ENCODE peak calls at places on chromosomes 12 and 14, in nine cellular contexts. I is cardiac muscle cell; Z is A549; C is lower lobe of right lung; V is hepatocyte; K is GM06990; Y is BJ; O is CD8-positive, alpha-beta T cell; W is choroid plexus epithelial cell. D is an unnamed sample.

GRCh38 chr14:71541973-71542730 is 390.1 kb upstream of the RGS6 start:
- DNase-seq in I (no peak), Z (no peak), C (no peak), V (no peak), K (no peak), Y (no peak), O (no peak), W (no peak), D (no peak)

GRCh38 chr14:101064121-101064661 is 160.7 kb upstream of the RTL1 start:
- DNase-seq in I (no peak), Z (no peak), C (peak), V (no peak), K (no peak), Y (no peak), O (no peak), W (no peak), D (no peak)

GRCh38 chr12:53827306-53827705 is 75.5 kb upstream of the CISTR start:
- DNase-seq in I (no peak), Z (no peak), C (no peak), V (no peak), K (no peak), Y (no peak), O (no peak), W (no peak), D (no peak)

GRCh38 chr12:104653730-104654328 is 197.1 kb downstream of the CHST11 start:
- DNase-seq in I (no peak), Z (no peak), C (no peak), V (no peak), K (no peak), Y (no peak), O (no peak), W (no peak), D (no peak)

GRCh38 chr14:39266589-39266870 is 32.8 kb downstream of the MIA2 start:
- DNase-seq in I (no peak), Z (no peak), C (peak), V (peak), K (no peak), Y (no peak), O (no peak), W (no peak), D (peak)

GRCh38 chr12:79187032-79187431 is 322.5 kb downstream of the SYT1 start:
- DNase-seq in I (no peak), Z (no peak), C (no peak), V (no peak), K (no peak), Y (no peak), O (no peak), W (no peak), D (peak)

GRCh38 chr14:75334191-75335051 is 55.8 kb downstream of the FOS start:
- DNase-seq in I (no peak), Z (no peak), C (peak), V (no peak), K (peak), Y (no peak), O (peak), W (peak), D (peak)

GRCh38 chr12:45122776-45123380 is 72.0 kb upstream of the DBX2 start:
- DNase-seq in I (peak), Z (no peak), C (no peak), V (peak), K (no peak), Y (no peak), O (no peak), W (peak), D (no peak)

GRCh38 chr12:124449623-124450375 is 117.6 kb downstream of the NCOR2 start:
- DNase-seq in I (no peak), Z (no peak), C (no peak), V (no peak), K (no peak), Y (no peak), O (no peak), W (no peak), D (no peak)

GRCh38 chr12:120468271-120468845 is 1.2 kb downstream of the SRSF9 start:
- DNase-seq in I (peak), Z (peak), C (peak), V (peak), K (peak), Y (no peak), O (no peak), W (peak), D (peak)

GRCh38 chr12:85057370-85057963 is 21.3 kb downstream of the LRRIQ1 start:
- DNase-seq in I (peak), Z (peak), C (no peak), V (peak), K (no peak), Y (no peak), O (no peak), W (peak), D (peak)

GRCh38 chr14:104982548-104983230 is 2.9 kb upstream of the CLBA1 start:
- DNase-seq in I (no peak), Z (no peak), C (peak), V (peak), K (no peak), Y (no peak), O (no peak), W (no peak), D (no peak)

GRCh38 chr12:85733984-85734383 is 102.2 kb downstream of the RASSF9 start:
- DNase-seq in I (no peak), Z (no peak), C (no peak), V (no peak), K (no peak), Y (no peak), O (no peak), W (peak), D (no peak)

GRCh38 chr14:80124794-80125193 is 86.5 kb downstream of the DIO2 start:
- DNase-seq in I (no peak), Z (no peak), C (no peak), V (no peak), K (no peak), Y (no peak), O (no peak), W (no peak), D (no peak)

GRCh38 chr12:14613718-14614117 is 46.0 kb upstream of the PLBD1 start:
- DNase-seq in I (no peak), Z (no peak), C (no peak), V (no peak), K (peak), Y (no peak), O (no peak), W (no peak), D (no peak)

GRCh38 chr12:122427403-122427802 is 4.9 kb upstream of the CLIP1 start:
- DNase-seq in I (no peak), Z (no peak), C (no peak), V (no peak), K (no peak), Y (no peak), O (no peak), W (no peak), D (no peak)

GRCh38 chr12:75623631-75624118 is 112.3 kb upstream of the KRR1 start:
- DNase-seq in I (peak), Z (peak), C (no peak), V (peak), K (no peak), Y (no peak), O (no peak), W (peak), D (no peak)

GRCh38 chr12:8057839-8058238 is 8.3 kb downstream of the C3AR1 start:
- DNase-seq in I (no peak), Z (no peak), C (no peak), V (peak), K (no peak), Y (no peak), O (no peak), W (peak), D (no peak)

GRCh38 chr12:65826513-65827171 is 2.4 kb downstream of the HMGA2 start:
- DNase-seq in I (peak), Z (peak), C (no peak), V (no peak), K (no peak), Y (peak), O (no peak), W (no peak), D (no peak)

GRCh38 chr12:57109207-57110160 is 1.7 kb downstream of the STAT6 start:
- DNase-seq in I (no peak), Z (no peak), C (no peak), V (no peak), K (no peak), Y (no peak), O (no peak), W (no peak), D (no peak)

GRCh38 chr14:96189288-96189711 is 15.3 kb upstream of the BDKRB2 start:
- DNase-seq in I (peak), Z (no peak), C (peak), V (no peak), K (no peak), Y (no peak), O (no peak), W (peak), D (no peak)

GRCh38 chr12:124321040-124321481 is 26.2 kb downstream of the RFLNA start:
- DNase-seq in I (peak), Z (peak), C (peak), V (peak), K (peak), Y (no peak), O (peak), W (peak), D (peak)

GRCh38 chr14:58663494-58664111 is 25.8 kb downstream of the DACT1 start:
- DNase-seq in I (peak), Z (no peak), C (no peak), V (peak), K (no peak), Y (peak), O (no peak), W (peak), D (no peak)

GRCh38 chr14:100474176-100474575 is 113.0 kb downstream of the BEGAIN start:
- DNase-seq in I (no peak), Z (no peak), C (no peak), V (no peak), K (no peak), Y (no peak), O (no peak), W (no peak), D (no peak)

GRCh38 chr14:84584526-84584925 is 945.4 kb upstream of the FLRT2 start:
- DNase-seq in I (no peak), Z (no peak), C (no peak), V (no peak), K (no peak), Y (no peak), O (no peak), W (no peak), D (no peak)

GRCh38 chr14:32400480-32400879 is 71.4 kb downstream of the AKAP6 start:
- DNase-seq in I (no peak), Z (no peak), C (no peak), V (no peak), K (no peak), Y (peak), O (no peak), W (no peak), D (no peak)

GRCh38 chr14:20468773-20469241 is 399 bp upstream of the PNP start:
- DNase-seq in I (no peak), Z (peak), C (peak), V (peak), K (no peak), Y (no peak), O (no peak), W (no peak), D (no peak)

GRCh38 chr14:98494582-98494981 is 777.4 kb downstream of the BCL11B start:
- DNase-seq in I (no peak), Z (no peak), C (no peak), V (no peak), K (no peak), Y (no peak), O (no peak), W (no peak), D (no peak)
- TF ChIP-seq CTCF in I (no peak), Z (no peak), C (no peak), V (no peak), K (no peak), Y (no peak), O (no peak), W (no peak), D (no peak)

DNA sequence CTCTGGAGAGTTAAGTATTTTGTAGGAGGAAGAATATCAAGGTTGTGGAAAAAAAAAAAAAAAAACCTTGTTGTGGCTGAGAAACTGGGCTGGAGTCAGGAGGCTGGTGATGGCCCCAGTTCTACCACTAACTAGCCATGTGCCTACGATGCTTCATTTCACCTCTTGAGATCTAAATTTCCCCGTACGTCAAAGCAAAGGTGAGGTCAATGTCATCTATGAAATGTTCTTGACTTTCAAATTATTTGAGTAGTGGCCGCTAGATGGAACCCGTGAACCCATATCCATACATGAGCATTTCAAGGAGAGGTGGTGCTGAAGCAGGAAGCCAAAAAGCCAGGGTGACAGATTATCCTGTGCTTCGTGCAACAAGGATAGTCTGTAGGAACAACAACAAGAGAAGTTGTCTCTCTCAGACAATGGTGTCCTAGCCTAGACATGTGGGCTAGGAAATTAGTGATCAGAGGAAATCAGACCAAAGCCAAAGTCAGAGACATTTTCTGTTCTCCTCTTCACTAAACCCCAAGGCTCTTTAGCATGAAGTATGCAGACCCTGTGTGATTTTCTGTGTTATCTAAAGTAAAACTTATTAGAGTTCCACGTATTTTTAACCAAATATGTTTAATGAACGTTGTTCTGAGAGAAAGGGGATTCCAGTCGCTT is 95.5 kb upstream of the ETV6 start:
- DNase-seq in I (peak), Z (peak), C (no peak), V (peak), K (peak), Y (no peak), O (no peak), W (peak), D (no peak)
- TF ChIP-seq CTCF in I (peak), Z (peak), C (peak), V (peak), K (peak), Y (peak), O (peak), W (peak), D (peak)

DNA sequence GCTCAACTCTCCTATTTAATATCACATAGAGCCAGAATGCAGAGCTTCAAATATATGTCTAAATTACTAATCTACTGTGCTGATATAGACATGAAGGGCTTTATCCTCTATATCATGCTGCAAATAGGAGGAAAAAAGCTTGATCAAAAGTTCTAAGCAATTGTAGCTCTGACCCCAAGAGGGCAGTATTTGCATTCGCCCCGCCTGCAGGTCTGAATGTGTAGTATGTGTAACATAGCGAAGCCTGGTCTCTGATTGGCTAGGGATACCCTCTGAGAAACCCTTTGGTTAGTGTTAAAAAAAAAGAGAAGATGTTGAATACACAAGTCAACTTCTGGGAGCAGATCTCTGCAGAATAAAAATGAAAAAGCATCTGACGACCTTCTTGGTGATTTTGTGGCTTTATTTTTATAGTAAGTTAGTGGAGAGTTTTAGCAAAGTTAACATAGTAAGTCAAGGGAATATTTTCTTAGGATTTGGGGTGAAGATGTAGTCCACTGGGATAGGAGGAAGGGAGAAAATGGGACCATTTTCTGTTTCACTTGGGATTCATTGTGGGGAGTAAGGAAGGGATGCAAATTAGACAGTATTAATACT is 151.6 kb upstream of the OR4E1 start:
- DNase-seq in I (peak), Z (peak), C (no peak), V (peak), K (no peak), Y (no peak), O (no peak), W (peak), D (no peak)
- TF ChIP-seq CTCF in I (peak), Z (peak), C (peak), V (peak), K (peak), Y (peak), O (peak), W (peak), D (peak)

DNA sequence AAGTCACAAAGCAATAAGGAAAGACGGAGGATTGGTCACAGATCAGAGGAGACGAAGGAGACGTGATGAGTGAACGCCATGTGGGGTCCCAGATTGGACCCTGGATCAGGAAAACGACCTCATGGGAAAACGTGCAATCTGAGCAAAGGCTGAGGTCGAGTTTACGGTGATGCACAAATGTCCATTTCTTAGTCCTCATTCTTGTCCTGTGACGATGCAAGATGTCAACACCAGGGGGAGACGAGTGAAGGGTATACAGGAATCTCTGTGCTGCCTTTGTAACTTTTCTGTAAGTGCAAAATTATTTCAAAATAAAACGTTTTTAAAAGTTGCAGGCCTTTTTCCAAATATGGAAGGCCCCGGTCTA is 329.8 kb downstream of the MED13L start:
- DNase-seq in I (no peak), Z (no peak), C (no peak), V (no peak), K (no peak), Y (no peak), O (no peak), W (no peak), D (no peak)
- TF ChIP-seq CTCF in I (no peak), Z (no peak), C (no peak), V (no peak), K (no peak), Y (no peak), O (no peak), W (peak), D (no peak)

GRCh38 chr14:73747386-73748211 is 33.4 kb upstream of the PNMA1 start:
- DNase-seq in I (no peak), Z (no peak), C (no peak), V (peak), K (no peak), Y (no peak), O (no peak), W (no peak), D (no peak)

GRCh38 chr14:73748858-73749357 is 34.7 kb upstream of the PNMA1 start:
- DNase-seq in I (no peak), Z (no peak), C (no peak), V (no peak), K (no peak), Y (no peak), O (no peak), W (no peak), D (no peak)

GRCh38 chr14:73744874-73745529 is 30.8 kb upstream of the PNMA1 start:
- DNase-seq in I (no peak), Z (no peak), C (peak), V (peak), K (no peak), Y (no peak), O (no peak), W (no peak), D (no peak)

GRCh38 chr14:73745571-73746539 is 31.7 kb upstream of the PNMA1 start:
- DNase-seq in I (no peak), Z (no peak), C (no peak), V (peak), K (no peak), Y (no peak), O (no peak), W (no peak), D (no peak)

GRCh38 chr14:73746540-73747385 is 32.6 kb upstream of the PNMA1 start:
- DNase-seq in I (no peak), Z (no peak), C (no peak), V (peak), K (no peak), Y (no peak), O (no peak), W (no peak), D (no peak)
- TF ChIP-seq CTCF in I (peak), Z (no peak), C (no peak), V (peak), K (no peak), Y (peak), O (no peak), W (peak), D (no peak)

D was measured in heart right ventricle.